ENCODE peak calls at places on chromosomes 16 and 17, in ten cellular contexts. N, F, M, L, I, A, V, C, Z and E are unnamed samples.

GRCh38 chr17:39722965-39723848 is 7.1 kb downstream of the MIEN1 start:
- DNase-seq in N (no peak), F (no peak), M (no peak), L (no peak), I (no peak), A (no peak), V (peak; percentile 45), C (no peak), Z (no peak), E (no peak)

GRCh38 chr16:87766485-87766797 is 655 bp upstream of the KLHDC4 start:
- DNase-seq in N (no peak), F (no peak), M (no peak), L (no peak), I (no peak), A (no peak), V (no peak), C (no peak), Z (no peak), E (no peak)

GRCh38 chr17:49787932-49788442 is 494 bp upstream of the KAT7 start:
- DNase-seq in N (no peak), F (no peak), M (no peak), L (no peak), I (no peak), A (no peak), V (no peak), C (no peak), Z (no peak), E (no peak)

GRCh38 chr17:32546031-32546444 is 59.2 kb downstream of the CDK5R1 start:
- DNase-seq in N (no peak), F (no peak), M (no peak), L (no peak), I (no peak), A (no peak), V (no peak), C (no peak), Z (no peak), E (no peak)

GRCh38 chr17:6995500-6996255 is at the start of gene ALOX12:
- DNase-seq in N (no peak), F (no peak), M (no peak), L (no peak), I (no peak), A (no peak), V (no peak), C (no peak), Z (no peak), E (no peak)

GRCh38 chr17:14014647-14015046 is 54.7 kb upstream of the COX10 start:
- DNase-seq in N (peak; percentile 23), F (no peak), M (no peak), L (no peak), I (no peak), A (peak; percentile 42), V (no peak), C (no peak), Z (no peak), E (no peak)

GRCh38 chr16:27377666-27378485 is 24.1 kb upstream of the IL21R start:
- DNase-seq in N (no peak), F (no peak), M (no peak), L (peak; percentile 89), I (no peak), A (no peak), V (no peak), C (no peak), Z (no peak), E (no peak)

GRCh38 chr17:78450696-78451344 is 72.4 kb downstream of the PGS1 start:
- DNase-seq in N (no peak), F (no peak), M (no peak), L (peak; percentile 15), I (no peak), A (no peak), V (no peak), C (no peak), Z (no peak), E (no peak)

GRCh38 chr17:72407336-72408121 is 286.7 kb downstream of the SOX9 start:
- DNase-seq in N (peak; percentile 97), F (no peak), M (peak; percentile 22), L (peak; percentile 58), I (peak; percentile 51), A (peak; percentile 96), V (peak; percentile 91), C (no peak), Z (no peak), E (no peak)

GRCh38 chr17:78823282-78824046 is 17.1 kb downstream of the USP36 start:
- DNase-seq in N (no peak), F (no peak), M (no peak), L (no peak), I (no peak), A (no peak), V (no peak), C (no peak), Z (no peak), E (no peak)

GRCh38 chr17:29084476-29085148 is 41.7 kb downstream of the PIPOX start:
- DNase-seq in N (peak; percentile 53), F (no peak), M (no peak), L (no peak), I (no peak), A (no peak), V (no peak), C (no peak), Z (no peak), E (no peak)

GRCh38 chr17:63382826-63383225 is 63.3 kb downstream of the CYB561 start:
- DNase-seq in N (no peak), F (no peak), M (no peak), L (no peak), I (no peak), A (no peak), V (no peak), C (no peak), Z (no peak), E (no peak)

GRCh38 chr17:45923511-45924268 is 29.3 kb downstream of the MAPT start:
- DNase-seq in N (peak; percentile 55), F (no peak), M (no peak), L (no peak), I (no peak), A (no peak), V (no peak), C (no peak), Z (no peak), E (no peak)

GRCh38 chr17:60926466-60927183 is 249.0 kb downstream of the BCAS3 start:
- DNase-seq in N (no peak), F (no peak), M (no peak), L (no peak), I (no peak), A (no peak), V (no peak), C (no peak), Z (no peak), E (no peak)

GRCh38 chr16:66223176-66223780 is 143.2 kb upstream of the CDH5 start:
- DNase-seq in N (peak; percentile 41), F (no peak), M (no peak), L (no peak), I (no peak), A (no peak), V (no peak), C (no peak), Z (no peak), E (no peak)